ENCODE peak calls at places on chromosomes 6 and 20, in eight cellular contexts. Y is NCI-H345; C is AG08395; B is retina; A is hypothalamus; R is EL; N is stimulated activated CD8-positive, alpha-beta memory T cell treated with anti-CD3 and anti-CD28 coated beads, Interleukin-15, amount 100 ng/mL, for 1 hour; Z is GM12891. J is an unnamed sample.

GRCh38 chr20:1320016-1320415 is 8.9 kb downstream of the SDCBP2 start:
- DNase-seq in Y (no peak), C (no peak), B (no peak), A (no peak), R (no peak), N (no peak), Z (no peak), J (no peak)

GRCh38 chr6:84280030-84280429 is 52.6 kb upstream of the CEP162 start:
- DNase-seq in Y (no peak), C (peak), B (no peak), A (no peak), R (peak), N (no peak), Z (no peak), J (no peak)

GRCh38 chr6:37588745-37589139 is 89.0 kb upstream of the CCDC167 start:
- DNase-seq in Y (no peak), C (no peak), B (no peak), A (no peak), R (no peak), N (no peak), Z (no peak), J (no peak)

GRCh38 chr20:3728354-3728753 is 4.1 kb upstream of the HSPA12B start:
- DNase-seq in Y (no peak), C (no peak), B (no peak), A (no peak), R (no peak), N (no peak), Z (no peak), J (no peak)

GRCh38 chr20:25252226-25252625 is 4.3 kb downstream of the PYGB start:
- DNase-seq in Y (no peak), C (no peak), B (no peak), A (no peak), R (no peak), N (no peak), Z (no peak), J (no peak)

GRCh38 chr6:23533954-23534725 is 591.9 kb upstream of the NRSN1 start:
- DNase-seq in Y (no peak), C (peak), B (peak), A (peak), R (no peak), N (no peak), Z (no peak), J (no peak)

GRCh38 chr6:15926256-15926655 is 202.6 kb upstream of the MYLIP start:
- DNase-seq in Y (no peak), C (no peak), B (no peak), A (no peak), R (no peak), N (no peak), Z (no peak), J (no peak)

GRCh38 chr6:125682939-125683338 is 66.5 kb upstream of the HEY2 start:
- DNase-seq in Y (no peak), C (no peak), B (no peak), A (no peak), R (no peak), N (no peak), Z (no peak), J (no peak)

GRCh38 chr20:58716476-58717277 is 24.1 kb downstream of the NPEPL1 start:
- DNase-seq in Y (no peak), C (no peak), B (peak), A (no peak), R (no peak), N (no peak), Z (peak), J (no peak)

GRCh38 chr6:15524736-15525401 is 138.0 kb downstream of the DTNBP1 start:
- DNase-seq in Y (no peak), C (no peak), B (peak), A (no peak), R (no peak), N (no peak), Z (no peak), J (no peak)

GRCh38 chr6:163529605-163530004 is 115.1 kb downstream of the QKI start:
- DNase-seq in Y (no peak), C (peak), B (no peak), A (no peak), R (peak), N (no peak), Z (no peak), J (no peak)

GRCh38 chr20:61315319-61315718 is 63.3 kb downstream of the CDH4 start:
- DNase-seq in Y (no peak), C (no peak), B (no peak), A (no peak), R (no peak), N (no peak), Z (no peak), J (no peak)

GRCh38 chr20:17651761-17652388 is 30.2 kb downstream of the RRBP1 start:
- DNase-seq in Y (no peak), C (peak), B (no peak), A (no peak), R (no peak), N (no peak), Z (no peak), J (no peak)

GRCh38 chr6:118283759-118284158 is 264.3 kb upstream of the PLN start:
- DNase-seq in Y (peak), C (peak), B (peak), A (peak), R (peak), N (no peak), Z (no peak), J (no peak)

GRCh38 chr6:85418059-85418458 is 31.8 kb upstream of the NT5E start:
- DNase-seq in Y (no peak), C (peak), B (no peak), A (no peak), R (peak), N (no peak), Z (no peak), J (no peak)

GRCh38 chr6:157037165-157037564 is 260.0 kb downstream of the ARID1B start:
- DNase-seq in Y (no peak), C (no peak), B (no peak), A (no peak), R (no peak), N (no peak), Z (no peak), J (no peak)